ENCODE peak calls at places on chromosomes 11 and 22, in ten cellular contexts. One of them, this sample, is unnamed.
A peak's percentile ranks its signal among the peaks of the same experiment; 100 is the strongest.

GRCh38 chr11:12810497-12810896 is 136.3 kb downstream of the TEAD1 start:
- DNase-seq in osteoblast: no peak
- DNase-seq in H1: no peak
- DNase-seq in neuronal stem cell: no peak
- DNase-seq in neural progenitor cell: no peak
- DNase-seq in endothelial cell of umbilical vein: no peak
- DNase-seq in IMR-90: peak; percentile 64
- DNase-seq in mammary epithelial cell: no peak
- DNase-seq in fibroblast of lung: peak; percentile 43
- DNase-seq in GM23248: peak; percentile 67
- DNase-seq in this sample: no peak

GRCh38 chr11:1163321-1163910 is 5.7 kb downstream of the MUC5AC start:
- DNase-seq in mammary epithelial cell: no peak
- DNase-seq in fibroblast of lung: no peak
- DNase-seq in GM23248: no peak
- DNase-seq in osteoblast: peak; percentile 77
- DNase-seq in H1: no peak
- DNase-seq in neuronal stem cell: no peak
- DNase-seq in IMR-90: no peak
- DNase-seq in endothelial cell of umbilical vein: no peak
- DNase-seq in neural progenitor cell: no peak
- DNase-seq in this sample: no peak

GRCh38 chr11:128388182-128388815 is 199.1 kb downstream of the ETS1 start:
- DNase-seq in GM23248: no peak
- DNase-seq in osteoblast: no peak
- DNase-seq in mammary epithelial cell: no peak
- DNase-seq in neural progenitor cell: no peak
- DNase-seq in neuronal stem cell: no peak
- DNase-seq in IMR-90: no peak
- DNase-seq in endothelial cell of umbilical vein: no peak
- DNase-seq in H1: no peak
- DNase-seq in fibroblast of lung: no peak
- DNase-seq in this sample: no peak

GRCh38 chr11:5605849-5606248 is 9.4 kb downstream of the TRIM6 start:
- DNase-seq in neuronal stem cell: no peak
- DNase-seq in IMR-90: peak; percentile 92
- DNase-seq in mammary epithelial cell: peak; percentile 85
- DNase-seq in endothelial cell of umbilical vein: no peak
- DNase-seq in neural progenitor cell: no peak
- DNase-seq in GM23248: peak; percentile 95
- DNase-seq in H1: no peak
- DNase-seq in fibroblast of lung: peak; percentile 86
- DNase-seq in osteoblast: peak; percentile 74
- DNase-seq in this sample: peak; percentile 54

GRCh38 chr11:12629601-12630313 is 44.5 kb upstream of the TEAD1 start:
- DNase-seq in fibroblast of lung: peak; percentile 65
- DNase-seq in GM23248: peak; percentile 60
- DNase-seq in H1: no peak
- DNase-seq in neuronal stem cell: no peak
- DNase-seq in endothelial cell of umbilical vein: no peak
- DNase-seq in IMR-90: peak; percentile 78
- DNase-seq in osteoblast: peak; percentile 86
- DNase-seq in neural progenitor cell: no peak
- DNase-seq in mammary epithelial cell: peak; percentile 19
- DNase-seq in this sample: no peak

GRCh38 chr11:115065314-115065713 is 387.0 kb downstream of the NXPE2 start:
- DNase-seq in osteoblast: no peak
- DNase-seq in GM23248: no peak
- DNase-seq in neuronal stem cell: no peak
- DNase-seq in neural progenitor cell: no peak
- DNase-seq in mammary epithelial cell: no peak
- DNase-seq in IMR-90: no peak
- DNase-seq in endothelial cell of umbilical vein: no peak
- DNase-seq in H1: no peak
- DNase-seq in fibroblast of lung: no peak
- DNase-seq in this sample: no peak

GRCh38 chr11:36057372-36058045 is 113.6 kb downstream of the LDLRAD3 start:
- DNase-seq in IMR-90: no peak
- DNase-seq in neuronal stem cell: no peak
- DNase-seq in neural progenitor cell: no peak
- DNase-seq in endothelial cell of umbilical vein: peak; percentile 94
- DNase-seq in H1: no peak
- DNase-seq in osteoblast: no peak
- DNase-seq in fibroblast of lung: peak; percentile 92
- DNase-seq in mammary epithelial cell: no peak
- DNase-seq in GM23248: peak; percentile 21
- DNase-seq in this sample: no peak

GRCh38 chr22:48827904-48828555 is 999.6 kb downstream of the BRD1 start:
- DNase-seq in IMR-90: no peak
- DNase-seq in mammary epithelial cell: no peak
- DNase-seq in neuronal stem cell: no peak
- DNase-seq in osteoblast: no peak
- DNase-seq in H1: no peak
- DNase-seq in fibroblast of lung: no peak
- DNase-seq in endothelial cell of umbilical vein: no peak
- DNase-seq in neural progenitor cell: no peak
- DNase-seq in GM23248: no peak
- DNase-seq in this sample: no peak

GRCh38 chr11:69667619-69668604 is 7.2 kb downstream of the LTO1 start:
- DNase-seq in endothelial cell of umbilical vein: no peak
- DNase-seq in IMR-90: no peak
- DNase-seq in osteoblast: peak; percentile 49
- DNase-seq in fibroblast of lung: no peak
- DNase-seq in mammary epithelial cell: no peak
- DNase-seq in neuronal stem cell: no peak
- DNase-seq in neural progenitor cell: no peak
- DNase-seq in GM23248: no peak
- DNase-seq in H1: no peak
- DNase-seq in this sample: no peak

GRCh38 chr22:37804502-37804885 is 3.2 kb upstream of the GCAT start:
- DNase-seq in fibroblast of lung: no peak
- DNase-seq in osteoblast: peak; percentile 95
- DNase-seq in neuronal stem cell: no peak
- DNase-seq in GM23248: peak; percentile 42
- DNase-seq in IMR-90: no peak
- DNase-seq in mammary epithelial cell: no peak
- DNase-seq in H1: no peak
- DNase-seq in endothelial cell of umbilical vein: no peak
- DNase-seq in neural progenitor cell: peak; percentile 31
- DNase-seq in this sample: no peak

GRCh38 chr22:37803195-37803635 is 4.5 kb upstream of the GCAT start:
- DNase-seq in endothelial cell of umbilical vein: peak; percentile 20
- DNase-seq in GM23248: no peak
- DNase-seq in neural progenitor cell: peak; percentile 72
- DNase-seq in mammary epithelial cell: no peak
- DNase-seq in IMR-90: no peak
- DNase-seq in neuronal stem cell: no peak
- DNase-seq in H1: no peak
- DNase-seq in fibroblast of lung: no peak
- DNase-seq in osteoblast: peak; percentile 73
- DNase-seq in this sample: no peak

GRCh38 chr22:37803636-37804371 is 3.9 kb upstream of the GCAT start:
- DNase-seq in H1: no peak
- DNase-seq in osteoblast: peak; percentile 82
- DNase-seq in IMR-90: no peak
- DNase-seq in GM23248: no peak
- DNase-seq in endothelial cell of umbilical vein: no peak
- DNase-seq in neural progenitor cell: peak; percentile 58
- DNase-seq in fibroblast of lung: no peak
- DNase-seq in neuronal stem cell: no peak
- DNase-seq in mammary epithelial cell: no peak
- DNase-seq in this sample: no peak

GRCh38 chr22:37802310-37803194 is 5.2 kb upstream of the GCAT start:
- DNase-seq in neuronal stem cell: peak; percentile 73
- DNase-seq in neural progenitor cell: peak; percentile 90
- DNase-seq in H1: no peak
- DNase-seq in mammary epithelial cell: no peak
- DNase-seq in fibroblast of lung: peak; percentile 64
- DNase-seq in GM23248: peak; percentile 62
- DNase-seq in osteoblast: peak; percentile 94
- DNase-seq in IMR-90: peak; percentile 39
- DNase-seq in endothelial cell of umbilical vein: peak; percentile 51
- DNase-seq in this sample: no peak

DNA sequence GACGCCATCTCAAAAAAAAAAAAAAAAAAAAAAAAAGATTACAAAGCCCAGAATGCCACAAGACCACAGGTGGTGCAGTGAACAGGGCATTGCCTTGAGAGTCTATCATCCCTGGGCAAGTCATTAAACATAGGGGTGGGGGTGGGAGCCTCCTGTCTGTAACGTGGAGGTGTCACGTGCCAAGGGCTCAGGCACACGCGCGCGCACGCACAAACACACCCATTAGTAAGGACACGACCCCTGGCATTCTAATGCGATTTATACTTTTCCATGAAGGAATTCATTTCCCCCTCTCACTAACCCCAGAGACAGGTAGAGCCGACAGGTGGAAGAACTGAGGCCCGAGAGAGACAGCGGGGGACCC is 5.8 kb upstream of the GCAT start:
- DNase-seq in IMR-90: no peak
- DNase-seq in neural progenitor cell: no peak
- DNase-seq in osteoblast: peak; percentile 53
- DNase-seq in H1: no peak
- DNase-seq in fibroblast of lung: no peak
- DNase-seq in endothelial cell of umbilical vein: no peak
- DNase-seq in mammary epithelial cell: no peak
- DNase-seq in neuronal stem cell: no peak
- DNase-seq in GM23248: peak; percentile 28
- DNase-seq in this sample: no peak
- H2AFZ ChIP-seq in IMR-90: peak overlapping the region; percentile 97
- H2AFZ ChIP-seq in neural progenitor cell: peak overlapping the region; percentile 91
- H2AFZ ChIP-seq in osteoblast: peak overlapping the region; percentile 89
- H2AFZ ChIP-seq in H1: peak overlapping the region; percentile 66
- H2AFZ ChIP-seq in fibroblast of lung: no peak overlapping the region
- H2AFZ ChIP-seq in endothelial cell of umbilical vein: peak overlapping the region; percentile 87
- H2AFZ ChIP-seq in mammary epithelial cell: peak overlapping the region; percentile 85
- H2AFZ ChIP-seq in neuronal stem cell: peak overlapping the region; percentile 93
- H2AFZ ChIP-seq in GM23248: peak overlapping the region; percentile 96
- H2AFZ ChIP-seq in this sample: no peak overlapping the region

GRCh38 chr11:15816270-15816871 is 540.0 kb downstream of the SOX6 start:
- DNase-seq in GM23248: peak; percentile 74
- DNase-seq in endothelial cell of umbilical vein: peak; percentile 24
- DNase-seq in osteoblast: no peak
- DNase-seq in mammary epithelial cell: peak; percentile 85
- DNase-seq in neural progenitor cell: no peak
- DNase-seq in fibroblast of lung: peak; percentile 96
- DNase-seq in IMR-90: peak; percentile 92
- DNase-seq in H1: no peak
- DNase-seq in neuronal stem cell: no peak
- DNase-seq in this sample: no peak

GRCh38 chr11:15816996-15817395 is 539.4 kb downstream of the SOX6 start:
- DNase-seq in fibroblast of lung: no peak
- DNase-seq in endothelial cell of umbilical vein: no peak
- DNase-seq in H1: no peak
- DNase-seq in neural progenitor cell: no peak
- DNase-seq in IMR-90: peak; percentile 28
- DNase-seq in mammary epithelial cell: no peak
- DNase-seq in osteoblast: no peak
- DNase-seq in GM23248: no peak
- DNase-seq in neuronal stem cell: no peak
- DNase-seq in this sample: no peak

GRCh38 chr11:15819679-15820286 is 536.6 kb downstream of the SOX6 start:
- DNase-seq in endothelial cell of umbilical vein: peak; percentile 61
- DNase-seq in H1: peak; percentile 25
- DNase-seq in fibroblast of lung: peak; percentile 49
- DNase-seq in mammary epithelial cell: peak; percentile 64
- DNase-seq in osteoblast: peak; percentile 46
- DNase-seq in GM23248: peak; percentile 69
- DNase-seq in neuronal stem cell: no peak
- DNase-seq in IMR-90: peak; percentile 19
- DNase-seq in neural progenitor cell: peak; percentile 74
- DNase-seq in this sample: no peak

GRCh38 chr11:15815246-15816209 is 540.8 kb downstream of the SOX6 start:
- DNase-seq in osteoblast: no peak
- DNase-seq in mammary epithelial cell: peak; percentile 51
- DNase-seq in fibroblast of lung: peak; percentile 42
- DNase-seq in neural progenitor cell: no peak
- DNase-seq in GM23248: peak; percentile 25
- DNase-seq in endothelial cell of umbilical vein: no peak
- DNase-seq in H1: no peak
- DNase-seq in neuronal stem cell: no peak
- DNase-seq in IMR-90: no peak
- DNase-seq in this sample: peak; percentile 7

DNA sequence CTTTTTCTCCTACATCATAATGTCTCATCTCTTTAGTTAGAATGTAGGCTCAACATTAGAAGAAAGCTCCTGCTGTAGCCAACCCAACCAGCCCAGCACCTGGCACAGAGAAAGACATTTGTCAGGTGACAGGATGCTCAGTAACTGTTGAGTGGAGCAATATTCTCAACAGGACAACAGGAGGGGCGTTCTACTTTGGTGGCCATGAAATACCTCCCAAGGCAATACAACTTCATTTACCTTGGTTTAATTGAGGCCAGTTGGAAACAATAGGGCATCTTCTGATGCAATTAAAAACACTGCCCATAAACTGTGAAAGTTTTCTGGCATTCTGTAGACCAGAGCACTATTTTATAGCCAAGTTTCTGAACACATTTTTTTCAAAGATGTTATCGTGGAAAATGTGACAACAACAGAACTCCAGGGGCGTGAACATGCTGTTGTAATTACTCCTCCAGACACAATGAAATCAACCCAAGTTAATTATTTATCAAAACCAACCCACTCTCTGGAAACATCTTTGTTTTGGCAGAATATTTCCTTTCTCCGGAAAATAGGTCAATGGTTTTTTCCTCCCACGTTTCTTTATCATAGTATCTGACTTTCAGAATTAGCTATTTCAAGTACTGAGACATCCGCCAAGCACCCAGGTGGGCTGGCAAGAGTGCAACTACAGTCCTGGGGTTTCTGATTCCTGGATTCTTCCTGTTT is 538.1 kb downstream of the SOX6 start:
- DNase-seq in osteoblast: no peak
- DNase-seq in fibroblast of lung: no peak
- DNase-seq in neuronal stem cell: no peak
- DNase-seq in neural progenitor cell: no peak
- DNase-seq in endothelial cell of umbilical vein: no peak
- DNase-seq in H1: no peak
- DNase-seq in GM23248: no peak
- DNase-seq in mammary epithelial cell: no peak
- DNase-seq in IMR-90: no peak
- DNase-seq in this sample: no peak
- H2AFZ ChIP-seq in osteoblast: no peak overlapping the region
- H2AFZ ChIP-seq in fibroblast of lung: no peak overlapping the region
- H2AFZ ChIP-seq in neuronal stem cell: no peak overlapping the region
- H2AFZ ChIP-seq in neural progenitor cell: no peak overlapping the region
- H2AFZ ChIP-seq in endothelial cell of umbilical vein: no peak overlapping the region
- H2AFZ ChIP-seq in H1: no peak overlapping the region
- H2AFZ ChIP-seq in GM23248: no peak overlapping the region
- H2AFZ ChIP-seq in mammary epithelial cell: no peak overlapping the region
- H2AFZ ChIP-seq in IMR-90: no peak overlapping the region
- H2AFZ ChIP-seq in this sample: no peak overlapping the region

GRCh38 chr22:38965614-38966378 is 8.4 kb downstream of the APOBEC3A start:
- DNase-seq in IMR-90: no peak
- DNase-seq in neural progenitor cell: no peak
- DNase-seq in neuronal stem cell: no peak
- DNase-seq in endothelial cell of umbilical vein: no peak
- DNase-seq in H1: no peak
- DNase-seq in mammary epithelial cell: no peak
- DNase-seq in osteoblast: no peak
- DNase-seq in GM23248: no peak
- DNase-seq in fibroblast of lung: no peak
- DNase-seq in this sample: no peak
- H2AFZ ChIP-seq in IMR-90: no peak overlapping the region
- H2AFZ ChIP-seq in neural progenitor cell: no peak overlapping the region
- H2AFZ ChIP-seq in neuronal stem cell: no peak overlapping the region
- H2AFZ ChIP-seq in endothelial cell of umbilical vein: no peak overlapping the region
- H2AFZ ChIP-seq in H1: peak overlapping the region; percentile 23
- H2AFZ ChIP-seq in mammary epithelial cell: no peak overlapping the region
- H2AFZ ChIP-seq in osteoblast: no peak overlapping the region
- H2AFZ ChIP-seq in GM23248: no peak overlapping the region
- H2AFZ ChIP-seq in fibroblast of lung: no peak overlapping the region
- H2AFZ ChIP-seq in this sample: no peak overlapping the region

GRCh38 chr11:73350908-73351636 is 25.1 kb upstream of the RELT start:
- DNase-seq in neuronal stem cell: no peak
- DNase-seq in H1: no peak
- DNase-seq in osteoblast: peak; percentile 98
- DNase-seq in neural progenitor cell: peak; percentile 72
- DNase-seq in mammary epithelial cell: peak; percentile 55
- DNase-seq in fibroblast of lung: peak; percentile 88
- DNase-seq in IMR-90: peak; percentile 84
- DNase-seq in GM23248: peak; percentile 89
- DNase-seq in endothelial cell of umbilical vein: peak; percentile 73
- DNase-seq in this sample: peak; percentile 28
- H2AFZ ChIP-seq in neuronal stem cell: no peak overlapping the region
- H2AFZ ChIP-seq in H1: no peak overlapping the region
- H2AFZ ChIP-seq in osteoblast: no peak overlapping the region
- H2AFZ ChIP-seq in neural progenitor cell: no peak overlapping the region
- H2AFZ ChIP-seq in mammary epithelial cell: no peak overlapping the region
- H2AFZ ChIP-seq in fibroblast of lung: no peak overlapping the region
- H2AFZ ChIP-seq in IMR-90: peak overlapping the region; percentile 18
- H2AFZ ChIP-seq in GM23248: no peak overlapping the region
- H2AFZ ChIP-seq in endothelial cell of umbilical vein: no peak overlapping the region
- H2AFZ ChIP-seq in this sample: no peak overlapping the region